ENCODE peak calls at places on chromosomes 3 and 15, in six cellular contexts. R is GM23248, C is neural progenitor cell, M is HCT116, S is PC-3, Q is MM.1S. A is an unnamed sample.

GRCh38 chr3:68017069-68017468 is 362.7 kb upstream of the SUCLG2 start:
- DNase-seq in M (no peak), Q (peak), R (no peak), S (peak), C (no peak), A (peak)

GRCh38 chr3:20569310-20569709 is 383.3 kb upstream of the SGO1 start:
- DNase-seq in R (no peak), M (no peak), S (no peak), C (no peak), Q (no peak), A (no peak)

GRCh38 chr15:37035349-37035748 is 65.0 kb downstream of the MEIS2 start:
- DNase-seq in M (no peak), C (no peak), R (peak), Q (no peak), S (peak), A (no peak)

GRCh38 chr3:105518806-105519418 is 152.2 kb downstream of the ALCAM start:
- DNase-seq in R (peak), S (peak), C (peak), M (peak), Q (peak), A (peak)

GRCh38 chr3:187130346-187131066 is 8.8 kb downstream of the RPL39L start:
- DNase-seq in S (peak), R (peak), C (no peak), M (no peak), Q (peak), A (no peak)

GRCh38 chr15:63389902-63390301 is 8.3 kb upstream of the CA12 start:
- DNase-seq in R (no peak), S (peak), C (no peak), Q (peak), M (peak), A (no peak)

GRCh38 chr3:140522653-140523380 is 155.0 kb upstream of the TRIM42 start:
- DNase-seq in C (no peak), M (no peak), R (no peak), S (no peak), Q (no peak), A (no peak)

GRCh38 chr15:97836003-97836402 is 124.5 kb upstream of the ARRDC4 start:
- DNase-seq in C (no peak), R (no peak), Q (no peak), M (no peak), S (no peak), A (no peak)

GRCh38 chr15:26686547-26687187 is 86.2 kb downstream of the GABRB3 start:
- DNase-seq in S (no peak), M (no peak), Q (no peak), R (no peak), C (no peak), A (no peak)

GRCh38 chr3:170724599-170724998 is 138.7 kb upstream of the SLC7A14 start:
- DNase-seq in R (peak), S (no peak), C (no peak), M (no peak), Q (no peak), A (no peak)

GRCh38 chr15:62188744-62189143 is 23.7 kb upstream of the C2CD4B start:
- DNase-seq in M (no peak), S (no peak), R (no peak), C (no peak), Q (no peak), A (no peak)

GRCh38 chr3:139110072-139110830 is 65.6 kb upstream of the PRR23C start:
- DNase-seq in C (no peak), M (no peak), S (no peak), R (no peak), Q (peak), A (no peak)

GRCh38 chr15:100715571-100716455 is 113.4 kb downstream of the ASB7 start:
- DNase-seq in Q (no peak), S (no peak), M (no peak), C (no peak), R (no peak), A (no peak)

GRCh38 chr15:51735211-51735610 is 2.2 kb downstream of the LYSMD2 start:
- DNase-seq in M (no peak), S (no peak), R (peak), Q (no peak), C (no peak), A (no peak)

GRCh38 chr3:10173926-10174435 is 9.3 kb downstream of the IRAK2 start:
- DNase-seq in M (no peak), S (peak), R (peak), Q (no peak), C (no peak), A (no peak)

GRCh38 chr3:65402597-65402996 is 636.1 kb downstream of the MAGI1 start:
- DNase-seq in S (peak), M (no peak), Q (no peak), R (peak), C (no peak), A (peak)

GRCh38 chr3:138348950-138349739 is 766 bp downstream of the MRAS start:
- DNase-seq in S (no peak), Q (no peak), C (peak), R (peak), M (no peak), A (peak)

GRCh38 chr3:9169951-9170850 is 79.2 kb downstream of the SRGAP3 start:
- DNase-seq in Q (no peak), R (no peak), M (no peak), S (no peak), C (no peak), A (no peak)

GRCh38 chr3:102079809-102080197 is 230.5 kb downstream of the NFKBIZ start:
- DNase-seq in R (no peak), Q (no peak), C (no peak), S (no peak), M (no peak), A (no peak)

DNA sequence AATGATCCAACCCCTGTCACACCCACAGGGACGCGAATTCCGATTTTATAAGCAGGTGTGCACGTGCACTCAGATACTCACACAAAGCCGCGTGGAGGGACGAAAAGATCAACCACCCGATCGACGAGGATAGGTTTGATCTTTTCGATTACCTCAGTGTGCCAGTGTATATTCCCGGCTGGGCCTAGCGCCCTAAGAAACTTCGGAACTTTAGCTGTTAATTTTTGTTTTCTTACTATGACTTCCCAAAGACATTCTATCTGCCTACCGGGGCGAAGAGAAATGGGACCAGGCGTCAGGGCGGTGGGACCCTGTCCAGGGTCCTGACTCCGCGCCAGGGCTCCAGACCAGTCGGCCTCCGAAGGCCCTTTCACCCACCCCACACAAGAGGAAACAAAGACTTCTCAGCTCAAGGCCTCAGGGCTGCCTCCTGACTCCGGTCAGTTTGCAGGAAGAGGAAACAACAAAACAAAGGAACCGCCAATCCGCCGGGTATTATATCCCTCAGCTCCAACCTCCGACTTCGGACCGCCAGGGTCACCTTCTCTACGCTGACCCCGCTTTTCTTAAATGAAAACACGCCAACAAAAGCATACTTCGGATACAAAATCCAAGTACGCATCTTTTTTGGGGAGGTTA is 6.8 kb downstream of the ONECUT1 start:
- DNase-seq in R (no peak), M (no peak), S (no peak), C (peak), Q (no peak), A (peak)
- TF ChIP-seq EZH2 in R (peak), M (no peak), S (no peak), C (no peak), Q (no peak), A (peak)

DNA sequence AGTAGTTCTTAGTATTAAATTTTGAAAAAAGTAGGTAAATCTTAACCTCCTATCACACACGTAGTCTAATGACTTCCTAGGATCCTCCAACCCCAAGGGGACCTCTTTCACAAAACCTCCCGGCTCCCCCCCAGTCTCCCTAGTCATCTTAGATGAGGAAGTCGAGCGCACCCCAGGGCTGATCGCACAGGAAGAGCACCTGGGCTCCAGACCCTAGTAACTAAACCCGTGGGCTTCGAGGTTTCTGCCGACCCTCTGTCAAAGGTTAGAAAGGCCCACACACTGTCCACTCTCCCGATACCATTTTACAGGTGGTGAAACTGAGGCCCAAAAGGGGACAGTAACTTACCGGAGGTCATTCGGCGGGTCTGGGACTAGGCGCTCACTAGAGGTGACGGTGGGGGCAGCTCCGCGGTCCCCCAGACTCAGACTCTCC is 349 bp downstream of the MBD4 start:
- DNase-seq in C (peak), S (no peak), R (peak), M (no peak), Q (peak), A (peak)
- TF ChIP-seq EZH2phosphoT487 in C (no peak), S (no peak), R (no peak), M (no peak), Q (no peak), A (no peak)

GRCh38 chr15:72184165-72184811 is 13.3 kb downstream of the GRAMD2A start:
- DNase-seq in C (peak), R (peak), M (peak), Q (no peak), S (peak), A (peak)
- TF ChIP-seq EZH2 in C (no peak), R (no peak), M (no peak), Q (no peak), S (no peak), A (no peak)

DNA sequence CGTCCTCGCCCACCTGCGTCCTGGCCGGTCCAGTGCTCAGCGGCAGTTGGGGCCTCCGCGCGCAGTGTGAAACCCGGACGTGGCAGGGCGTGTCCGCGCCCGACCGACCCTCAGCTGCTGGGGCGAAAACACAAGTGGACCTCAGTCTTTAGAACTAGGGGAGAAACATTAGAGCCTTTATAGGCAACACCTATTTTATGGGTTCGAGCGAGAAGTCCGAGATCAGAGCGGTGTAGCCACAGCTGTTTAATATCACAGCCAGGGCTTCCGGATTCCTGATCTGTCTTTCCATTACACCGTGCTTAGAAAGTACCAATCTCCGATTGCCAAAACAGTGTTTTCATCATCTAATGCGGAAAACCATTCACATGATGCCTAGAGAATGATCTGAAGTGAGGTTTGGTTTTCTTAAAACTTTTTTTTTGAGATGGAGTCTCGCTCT is 516 bp downstream of the RAD51 start:
- DNase-seq in M (no peak), Q (peak), S (peak), C (no peak), R (peak), A (no peak)
- TF ChIP-seq EZH2phosphoT487 in M (no peak), Q (no peak), S (no peak), C (no peak), R (no peak), A (no peak)

GRCh38 chr15:50182233-50183013 is 427 bp downstream of the SLC27A2 start:
- DNase-seq in M (peak), S (no peak), R (peak), C (peak), Q (peak), A (peak)
- TF ChIP-seq EZH2 in M (no peak), S (no peak), R (no peak), C (peak), Q (no peak), A (no peak)

GRCh38 chr3:37466660-37467359 is 292.4 kb upstream of the LRRFIP2 start:
- DNase-seq in M (no peak), Q (no peak), R (no peak), C (no peak), S (no peak), A (no peak)
- TF ChIP-seq EZH2phosphoT487 in M (no peak), Q (no peak), R (no peak), C (no peak), S (no peak), A (no peak)

DNA sequence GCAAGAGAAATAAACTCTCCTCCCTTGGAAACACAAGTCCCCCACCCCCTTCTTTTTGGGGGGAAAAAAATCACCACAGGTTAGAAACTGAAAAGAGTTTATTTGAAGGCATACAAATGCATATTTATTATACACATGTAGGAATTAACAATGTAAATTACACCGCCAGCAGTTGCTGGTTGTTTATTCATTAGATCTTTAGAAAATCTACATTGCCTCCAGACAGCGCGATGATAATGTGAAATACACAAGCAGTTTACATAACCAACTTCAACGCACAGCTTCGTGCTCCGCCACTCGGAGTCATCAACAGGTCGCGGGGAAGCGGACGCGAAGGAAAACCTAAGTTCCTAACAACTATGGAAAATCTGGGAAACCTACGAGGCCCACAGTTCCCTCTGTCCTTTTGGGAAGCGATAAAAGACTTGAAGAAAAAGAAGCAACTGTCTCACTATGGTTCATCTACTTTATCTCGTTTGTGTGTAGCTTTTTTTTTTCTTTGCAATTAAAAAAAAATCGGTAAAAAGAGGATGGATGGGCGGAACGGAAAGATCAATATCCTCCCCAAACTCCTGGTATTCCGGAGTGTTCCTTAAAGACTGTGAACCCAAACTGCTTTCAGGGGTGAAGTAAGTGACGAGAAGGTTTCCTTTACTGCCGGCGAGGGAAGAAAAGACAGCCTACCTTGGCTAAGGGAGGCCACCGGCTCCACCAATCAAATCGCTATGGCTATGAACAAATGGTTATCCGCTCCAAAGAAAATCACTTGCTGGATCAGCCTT is 8.4 kb upstream of the FOXB1 start:
- DNase-seq in Q (no peak), C (peak), S (no peak), M (no peak), R (no peak), A (peak)
- TF ChIP-seq EZH2 in Q (no peak), C (no peak), S (no peak), M (no peak), R (peak), A (no peak)